ENCODE peak calls at places on chromosomes 3 and 15, in five cellular contexts. U is KG1; R is memory B cell; V is T follicular helper cell; E is stimulated activated CD8-positive, alpha-beta memory T cell treated with anti-CD3 and anti-CD28 coated beads, Interleukin-4, amount 100 ng/mL, for 48 hours. Z is an unnamed sample.

GRCh38 chr3:165339753-165340152 is 143.6 kb upstream of the SLITRK3 start:
- DNase-seq in V (no peak), R (no peak), U (no peak), E (no peak), Z (no peak)

GRCh38 chr3:64405211-64405818 is 180.0 kb upstream of the PRICKLE2 start:
- DNase-seq in E (no peak), R (no peak), V (no peak), U (no peak), Z (no peak)

GRCh38 chr3:130425484-130425883 is 80.0 kb downstream of the COL6A5 start:
- DNase-seq in R (no peak), V (no peak), U (no peak), E (no peak), Z (no peak)

GRCh38 chr3:79461129-79461792 is 306.5 kb downstream of the ROBO1 start:
- DNase-seq in E (no peak), R (no peak), U (no peak), V (no peak), Z (no peak)

GRCh38 chr15:48925714-48926223 is 38.0 kb downstream of the SHC4 start:
- DNase-seq in V (no peak), R (no peak), U (no peak), E (no peak), Z (peak)

GRCh38 chr3:123638936-123639680 is 54.3 kb upstream of the HACD2 start:
- DNase-seq in R (no peak), U (no peak), V (no peak), E (no peak), Z (no peak)

GRCh38 chr15:23532019-23532418 is 33.5 kb upstream of the MKRN3 start:
- DNase-seq in U (no peak), R (no peak), V (no peak), E (no peak), Z (no peak)

GRCh38 chr15:96356494-96357455 is 26.3 kb downstream of the NR2F2 start:
- DNase-seq in V (peak), R (peak), U (peak), E (peak), Z (peak)

GRCh38 chr3:105907790-105908189 is 39.0 kb upstream of the CBLB start:
- DNase-seq in V (no peak), R (peak), E (no peak), U (peak), Z (no peak)

GRCh38 chr15:68218331-68218730 is 11.2 kb downstream of the CLN6 start:
- DNase-seq in R (no peak), V (no peak), E (no peak), U (no peak), Z (no peak)

GRCh38 chr3:64187065-64187959 is 38.0 kb downstream of the PRICKLE2 start:
- DNase-seq in U (no peak), V (no peak), R (no peak), E (no peak), Z (no peak)

GRCh38 chr3:161104561-161105551 is at the start of gene B3GALNT1:
- DNase-seq in E (peak), U (no peak), R (no peak), V (no peak), Z (peak)

GRCh38 chr3:16311960-16312451 is 47.0 kb downstream of the OXNAD1 start:
- DNase-seq in R (no peak), E (peak), U (peak), V (peak), Z (peak)

GRCh38 chr15:53753813-53754212 is 5.7 kb downstream of the WDR72 start:
- DNase-seq in U (no peak), V (no peak), E (no peak), R (no peak), Z (no peak)

GRCh38 chr15:59647085-59647484 is 10.2 kb downstream of the GTF2A2 start:
- DNase-seq in U (no peak), R (no peak), V (no peak), E (no peak), Z (no peak)

GRCh38 chr3:196620228-196620627 is 19.3 kb upstream of the NRROS start:
- DNase-seq in V (no peak), E (peak), U (peak), R (no peak), Z (no peak)

GRCh38 chr15:69782809-69783208 is 314.9 kb downstream of the TLE3 start:
- DNase-seq in V (no peak), R (no peak), E (no peak), U (no peak), Z (no peak)

GRCh38 chr15:62886431-62887071 is 156.0 kb upstream of the TPM1 start:
- DNase-seq in V (no peak), E (no peak), R (no peak), U (no peak), Z (no peak)

GRCh38 chr15:63029701-63030100 is 12.8 kb upstream of the TPM1 start:
- DNase-seq in V (no peak), U (no peak), R (no peak), E (no peak), Z (no peak)

GRCh38 chr15:35496585-35496984 is 49.4 kb downstream of the DPH6 start:
- DNase-seq in V (no peak), E (no peak), U (no peak), R (peak), Z (no peak)

GRCh38 chr3:16803019-16803418 is 81.7 kb upstream of the PLCL2 start:
- DNase-seq in U (no peak), V (no peak), E (no peak), R (no peak), Z (no peak)

GRCh38 chr15:40149339-40149738 is 11.5 kb upstream of the BUB1B start:
- DNase-seq in R (no peak), E (no peak), U (no peak), V (no peak), Z (no peak)

GRCh38 chr3:48644898-48645760 is 9.9 kb upstream of the SLC26A6 start:
- DNase-seq in R (no peak), V (no peak), U (no peak), E (no peak), Z (no peak)

GRCh38 chr15:83164409-83165404 is 42.9 kb downstream of the HDGFL3 start:
- DNase-seq in V (no peak), E (no peak), U (no peak), R (no peak), Z (no peak)

GRCh38 chr3:113241292-113242033 is 30.1 kb downstream of the BOC start:
- DNase-seq in R (no peak), E (no peak), V (no peak), U (no peak), Z (no peak)

GRCh38 chr15:49103002-49103401 is 52.4 kb downstream of the COPS2 start:
- DNase-seq in V (no peak), E (no peak), U (no peak), R (no peak), Z (no peak)

GRCh38 chr3:121834734-121835709 is at the start of the genes EAF2 and IQCB1:
- DNase-seq in V (peak), U (peak), R (peak), E (peak), Z (peak)

Z was measured in activated T-cell treated with anti-CD3 and anti-CD28 coated beads, Interleukin-2, amount 50 U/mL, for 24 hours.